ENCODE peak calls at places on chromosomes 7 and 10, in seven cellular contexts. G is HCT116, C is GM12864, U is HFFc6, T is natural killer cell, P is left lung, H is dorsolateral prefrontal cortex. Q is an unnamed sample.

GRCh38 chr10:86287966-86288579 is 78.5 kb downstream of the GRID1 start:
- DNase-seq in G (no peak), C (no peak), U (no peak), T (no peak), P (no peak), H (no peak), Q (no peak)

GRCh38 chr10:127090135-127090534 is 106.3 kb downstream of the INSYN2A start:
- DNase-seq in G (no peak), C (no peak), U (no peak), T (no peak), P (no peak), H (no peak), Q (no peak)

GRCh38 chr7:116863168-116863670 is 832 bp downstream of the CAPZA2 start:
- DNase-seq in G (no peak), C (no peak), U (no peak), T (no peak), P (peak; percentile 34), H (no peak), Q (no peak)

GRCh38 chr7:138752568-138753518 is 45.0 kb upstream of the TMEM213 start:
- DNase-seq in G (peak; percentile 93), C (peak; percentile 13), U (no peak), T (peak; percentile 79), P (peak; percentile 49), H (no peak), Q (no peak)

GRCh38 chr10:84214612-84215235 is 10.6 kb downstream of the LRIT2 start:
- DNase-seq in G (peak; percentile 10), C (no peak), U (no peak), T (peak; percentile 54), P (no peak), H (no peak), Q (no peak)

GRCh38 chr7:104156842-104157277 is 51.0 kb downstream of the ORC5 start:
- DNase-seq in G (peak; percentile 23), C (peak; percentile 2), U (peak; percentile 19), T (no peak), P (no peak), H (no peak), Q (no peak)

GRCh38 chr7:46210467-46210866 is 289.4 kb upstream of the IGFBP3 start:
- DNase-seq in G (no peak), C (no peak), U (peak; percentile 55), T (no peak), P (no peak), H (no peak), Q (no peak)

GRCh38 chr10:97049670-97050069 is 136.1 kb downstream of the SLIT1 start:
- DNase-seq in G (no peak), C (no peak), U (no peak), T (no peak), P (no peak), H (no peak), Q (no peak)

GRCh38 chr10:43036581-43037428 is 40.1 kb upstream of the RET start:
- DNase-seq in G (no peak), C (no peak), U (no peak), T (no peak), P (no peak), H (no peak), Q (no peak)

GRCh38 chr7:21251166-21251806 is 176.6 kb upstream of the SP4 start:
- DNase-seq in G (no peak), C (no peak), U (no peak), T (no peak), P (no peak), H (no peak), Q (no peak)

GRCh38 chr10:98314577-98315284 is 46.7 kb upstream of the LOXL4 start:
- DNase-seq in G (no peak), C (no peak), U (peak; percentile 18), T (no peak), P (peak; percentile 54), H (no peak), Q (peak; percentile 83)

GRCh38 chr10:42553064-42553407 is 85.3 kb downstream of the ZNF33B start:
- DNase-seq in G (no peak), C (no peak), U (no peak), T (no peak), P (no peak), H (no peak), Q (no peak)

DNA sequence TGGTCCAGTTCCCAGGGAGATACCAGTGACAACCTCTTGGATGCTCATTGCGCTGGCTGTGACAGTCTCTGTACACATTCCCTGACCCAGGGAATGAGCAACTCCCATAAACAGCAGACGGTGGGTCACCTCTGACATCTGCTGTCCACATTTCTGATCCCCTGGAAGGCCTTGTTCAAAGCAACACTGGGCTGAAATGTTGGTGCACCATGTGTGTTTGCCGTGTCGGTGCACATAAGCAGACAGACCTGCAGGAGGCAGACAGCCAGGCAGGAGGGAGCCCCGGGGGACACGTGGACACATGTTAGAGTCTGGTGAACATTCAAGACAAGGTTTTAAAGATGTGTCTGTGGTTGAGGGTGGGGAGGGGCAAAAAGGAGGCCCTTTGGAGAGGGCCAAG is 254.9 kb downstream of the PLXNA4 start:
- DNase-seq in G (no peak), C (no peak), U (peak; percentile 3), T (no peak), P (no peak), H (no peak), Q (no peak)
- TF ChIP-seq CTCF in G (no peak), C (no peak), U (peak; percentile 48), T (no peak), P (no peak), H (no peak), Q (no peak)

GRCh38 chr10:53071505-53072125 is 299.0 kb upstream of the MBL2 start:
- DNase-seq in G (no peak), C (no peak), U (no peak), T (no peak), P (no peak), H (no peak), Q (no peak)

GRCh38 chr10:53072144-53072543 is 299.6 kb upstream of the MBL2 start:
- DNase-seq in G (no peak), C (no peak), U (no peak), T (no peak), P (no peak), H (no peak), Q (no peak)

GRCh38 chr10:53079283-53079682 is 306.7 kb upstream of the MBL2 start:
- DNase-seq in G (no peak), C (no peak), U (no peak), T (no peak), P (no peak), H (no peak), Q (no peak)

DNA sequence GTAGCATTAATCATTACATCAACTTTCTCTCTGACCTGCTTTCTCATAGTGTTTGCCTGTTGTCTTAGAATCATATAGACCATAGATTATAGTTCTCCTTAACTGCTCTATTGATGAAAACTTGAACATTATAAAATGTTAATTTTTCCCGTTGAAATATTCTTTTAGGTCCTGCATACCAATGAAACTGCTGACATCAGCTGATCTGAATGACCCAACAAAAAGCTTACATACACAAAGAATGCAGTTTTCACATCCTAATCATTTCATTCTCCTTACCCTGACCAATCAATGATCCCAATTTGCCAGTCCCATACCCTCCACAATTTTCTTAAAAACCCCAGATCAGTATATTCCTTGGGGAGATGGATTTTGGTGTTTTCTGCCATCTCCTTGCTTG is 302.9 kb upstream of the MBL2 start:
- DNase-seq in G (no peak), C (no peak), U (no peak), T (no peak), P (no peak), H (no peak), Q (no peak)
- TF ChIP-seq CTCF in G (no peak), C (no peak), U (no peak), T (no peak), P (no peak), H (no peak), Q (no peak)

DNA sequence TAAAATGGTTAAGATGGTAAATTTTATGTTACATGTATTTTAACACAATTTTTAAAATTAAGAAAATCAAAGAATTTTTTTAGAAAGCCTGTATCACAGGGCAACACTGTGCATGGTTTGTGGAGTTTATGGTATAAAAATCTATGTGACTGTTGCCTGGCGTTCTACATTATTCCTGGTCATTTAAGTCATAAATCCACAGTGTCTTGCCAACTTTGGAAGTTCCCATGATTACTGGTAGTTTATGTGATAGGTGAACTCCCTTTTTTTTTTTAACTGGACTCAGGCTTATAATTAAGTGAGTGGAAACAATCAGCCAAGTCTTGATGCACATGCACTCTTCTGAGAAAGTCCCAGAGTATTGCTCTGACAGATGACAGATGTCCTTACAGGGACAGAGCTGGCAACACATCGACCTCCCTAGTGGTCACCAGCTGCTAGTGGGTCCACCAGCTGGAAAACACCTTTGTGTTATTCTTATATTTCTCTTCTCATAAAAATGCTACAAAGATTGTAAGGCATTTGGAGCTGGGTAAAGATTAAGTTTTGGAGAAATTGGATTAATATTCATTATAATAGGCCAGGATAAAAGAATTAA is 8.8 kb upstream of the STN1 start:
- DNase-seq in G (no peak), C (no peak), U (no peak), T (no peak), P (no peak), H (no peak), Q (no peak)
- TF ChIP-seq CTCF in G (peak; percentile 55), C (peak; percentile 27), U (peak; percentile 24), T (no peak), P (no peak), H (no peak), Q (no peak)

DNA sequence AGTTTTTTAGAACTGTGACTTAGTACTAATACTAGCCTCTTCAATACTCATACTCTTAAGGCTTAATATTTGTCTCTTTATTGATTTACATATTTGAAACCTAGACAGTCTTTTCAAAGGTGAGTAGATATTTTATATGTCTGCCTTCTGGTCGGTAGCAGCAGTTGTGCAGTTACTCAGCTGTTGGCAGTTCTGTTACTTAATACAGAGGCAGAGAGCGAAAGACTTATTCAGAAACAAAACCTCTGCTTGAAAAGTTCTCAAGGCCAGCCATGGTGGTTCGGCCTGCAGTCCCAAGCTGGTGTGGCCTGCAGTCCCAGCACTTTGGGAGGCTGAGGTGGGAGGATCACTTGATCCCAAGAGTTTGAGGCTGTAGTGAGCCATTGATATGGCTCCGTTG is 84.2 kb downstream of the AUTS2 start:
- DNase-seq in G (no peak), C (no peak), U (no peak), T (no peak), P (no peak), H (no peak), Q (no peak)
- TF ChIP-seq CTCF in G (no peak), C (no peak), U (no peak), T (no peak), P (no peak), H (no peak), Q (no peak)

GRCh38 chr7:100719523-100720319 is 547 bp upstream of the EPO start:
- DNase-seq in G (no peak), C (no peak), U (peak; percentile 48), T (no peak), P (no peak), H (peak; percentile 7), Q (no peak)
- TF ChIP-seq CTCF in G (no peak), C (no peak), U (peak; percentile 74), T (no peak), P (no peak), H (no peak), Q (no peak)